ENCODE peak calls at places on chromosome 21, in eight cellular contexts. A is CD8-positive, alpha-beta memory T cell; E is AG04450; B is aorta; R is tibial artery; H is heart right ventricle; P is CD8-positive, alpha-beta T cell; F is uterus. T is an unnamed sample.

GRCh38 chr21:19603011-19603593 is 1199.5 kb upstream of the TMPRSS15 start:
- DNase-seq in A (no peak), E (no peak), B (no peak), R (no peak), H (no peak), P (no peak), F (no peak), T (no peak)

GRCh38 chr21:19609611-19610010 is 1206.0 kb upstream of the TMPRSS15 start:
- DNase-seq in A (no peak), E (no peak), B (no peak), R (no peak), H (no peak), P (no peak), F (no peak), T (no peak)

GRCh38 chr21:46097826-46098286 is at the start of gene COL6A2:
- DNase-seq in A (peak; percentile 29), E (no peak), B (peak; percentile 75), R (peak; percentile 88), H (peak; percentile 64), P (peak; percentile 53), F (peak; percentile 77), T (no peak)

GRCh38 chr21:36792505-36792967 is 93.6 kb downstream of the SIM2 start:
- DNase-seq in A (no peak), E (no peak), B (no peak), R (no peak), H (no peak), P (no peak), F (no peak), T (peak; percentile 44)

GRCh38 chr21:23020969-23021368 is 2022.8 kb downstream of the NCAM2 start:
- DNase-seq in A (no peak), E (no peak), B (no peak), R (no peak), H (no peak), P (no peak), F (no peak), T (no peak)

GRCh38 chr21:32578107-32578691 is 7.1 kb downstream of the TCP10L start:
- DNase-seq in A (peak; percentile 17), E (no peak), B (no peak), R (no peak), H (no peak), P (no peak), F (no peak), T (no peak)

GRCh38 chr21:34886554-34887385 is 162.3 kb downstream of the RUNX1 start:
- DNase-seq in A (no peak), E (no peak), B (peak; percentile 64), R (no peak), H (peak; percentile 26), P (no peak), F (no peak), T (no peak)

GRCh38 chr21:35940074-35940927 is 120.0 kb downstream of the SETD4 start:
- DNase-seq in A (no peak), E (peak; percentile 57), B (peak; percentile 59), R (no peak), H (peak; percentile 50), P (no peak), F (peak; percentile 45), T (peak; percentile 60)

GRCh38 chr21:33069994-33070811 is at the start of gene OLIG1:
- DNase-seq in A (no peak), E (no peak), B (no peak), R (no peak), H (no peak), P (no peak), F (no peak), T (peak; percentile 36)

DNA sequence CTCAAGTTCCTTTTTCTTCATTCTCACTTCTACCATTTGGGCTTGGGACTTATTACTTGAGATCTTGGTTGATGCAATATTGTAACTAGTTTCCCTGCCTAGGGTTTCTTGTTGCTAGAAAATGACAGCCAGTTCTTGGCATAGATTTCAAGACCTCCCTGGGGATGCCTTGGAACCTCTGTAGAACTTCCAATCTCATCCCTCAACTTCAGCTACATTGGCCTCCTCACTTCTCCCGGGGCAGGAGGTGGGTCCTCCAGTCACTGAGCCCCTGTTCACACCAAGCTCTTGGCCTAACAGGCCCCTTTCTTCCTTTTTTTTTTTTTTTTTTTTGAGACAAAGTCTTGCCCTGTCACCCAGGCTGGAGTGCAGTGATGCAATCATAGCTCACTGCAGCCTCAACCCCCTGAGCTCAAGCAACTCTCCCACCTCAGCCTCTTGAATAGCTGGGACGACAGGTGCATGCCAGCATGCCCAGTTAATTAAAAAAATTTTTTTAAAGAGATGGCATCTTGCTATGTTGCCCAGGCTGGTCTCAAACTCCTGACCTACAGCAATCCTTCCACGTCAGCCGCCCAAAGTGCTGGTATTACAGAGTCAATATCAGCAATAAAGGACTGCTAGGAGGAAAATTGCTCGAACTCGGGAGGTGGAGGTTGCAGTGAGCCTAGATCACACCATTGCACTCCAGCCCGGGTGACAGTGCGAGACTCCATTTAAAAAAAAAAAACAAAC is 33.1 kb downstream of the MAP3K7CL start:
- DNase-seq in A (no peak), E (no peak), B (peak; percentile 56), R (no peak), H (peak; percentile 38), P (no peak), F (no peak), T (no peak)
- H3K27ac ChIP-seq in A (no peak overlapping the region), E (peak overlapping the region; percentile 89), B (peak overlapping the region; percentile 61), R (peak overlapping the region; percentile 71), H (peak overlapping the region; percentile 46), P (no peak overlapping the region), F (peak overlapping the region; percentile 33), T (peak overlapping the region; percentile 97)

GRCh38 chr21:21151231-21151630 is 153.0 kb downstream of the NCAM2 start:
- DNase-seq in A (no peak), E (no peak), B (no peak), R (no peak), H (no peak), P (no peak), F (no peak), T (no peak)

GRCh38 chr21:21148009-21148408 is 149.8 kb downstream of the NCAM2 start:
- DNase-seq in A (no peak), E (no peak), B (no peak), R (no peak), H (no peak), P (no peak), F (no peak), T (no peak)

GRCh38 chr21:21148514-21148913 is 150.3 kb downstream of the NCAM2 start:
- DNase-seq in A (no peak), E (no peak), B (no peak), R (no peak), H (no peak), P (no peak), F (no peak), T (no peak)

GRCh38 chr21:21146587-21147373 is 148.6 kb downstream of the NCAM2 start:
- DNase-seq in A (no peak), E (no peak), B (no peak), R (no peak), H (no peak), P (no peak), F (no peak), T (no peak)

GRCh38 chr21:21147374-21147745 is 149.2 kb downstream of the NCAM2 start:
- DNase-seq in A (no peak), E (no peak), B (no peak), R (no peak), H (no peak), P (no peak), F (no peak), T (no peak)
- H3K4me3 ChIP-seq in A (no peak overlapping the region), E (no peak overlapping the region), B (no peak overlapping the region), R (no peak overlapping the region), H (no peak overlapping the region), P (no peak overlapping the region), F (no peak overlapping the region), T (no peak overlapping the region)

GRCh38 chr21:43588957-43589356 is 70.3 kb downstream of the HSF2BP start:
- DNase-seq in A (no peak), E (no peak), B (no peak), R (no peak), H (no peak), P (no peak), F (no peak), T (no peak)

GRCh38 chr21:43596616-43597015 is 62.7 kb downstream of the HSF2BP start:
- DNase-seq in A (no peak), E (no peak), B (no peak), R (no peak), H (no peak), P (no peak), F (no peak), T (no peak)

GRCh38 chr21:43597052-43597451 is 62.2 kb downstream of the HSF2BP start:
- DNase-seq in A (no peak), E (no peak), B (no peak), R (no peak), H (no peak), P (no peak), F (no peak), T (peak; percentile 93)

GRCh38 chr21:43590220-43590619 is 69.1 kb downstream of the HSF2BP start:
- DNase-seq in A (no peak), E (no peak), B (no peak), R (no peak), H (no peak), P (no peak), F (no peak), T (peak; percentile 77)

GRCh38 chr21:43591468-43592050 is 67.7 kb downstream of the HSF2BP start:
- DNase-seq in A (no peak), E (no peak), B (no peak), R (no peak), H (no peak), P (no peak), F (no peak), T (no peak)
- H3K27ac ChIP-seq in A (no peak overlapping the region), E (no peak overlapping the region), B (no peak overlapping the region), R (no peak overlapping the region), H (no peak overlapping the region), P (no peak overlapping the region), F (no peak overlapping the region), T (no peak overlapping the region)

GRCh38 chr21:17101696-17102095 is 411.1 kb upstream of the CXADR start:
- DNase-seq in A (no peak), E (no peak), B (no peak), R (no peak), H (no peak), P (no peak), F (no peak), T (no peak)

GRCh38 chr21:17105972-17106371 is 406.9 kb upstream of the CXADR start:
- DNase-seq in A (no peak), E (no peak), B (no peak), R (no peak), H (no peak), P (no peak), F (no peak), T (no peak)
- H3K4me3 ChIP-seq in A (no peak overlapping the region), E (no peak overlapping the region), B (no peak overlapping the region), R (no peak overlapping the region), H (no peak overlapping the region), P (no peak overlapping the region), F (no peak overlapping the region), T (no peak overlapping the region)

DNA sequence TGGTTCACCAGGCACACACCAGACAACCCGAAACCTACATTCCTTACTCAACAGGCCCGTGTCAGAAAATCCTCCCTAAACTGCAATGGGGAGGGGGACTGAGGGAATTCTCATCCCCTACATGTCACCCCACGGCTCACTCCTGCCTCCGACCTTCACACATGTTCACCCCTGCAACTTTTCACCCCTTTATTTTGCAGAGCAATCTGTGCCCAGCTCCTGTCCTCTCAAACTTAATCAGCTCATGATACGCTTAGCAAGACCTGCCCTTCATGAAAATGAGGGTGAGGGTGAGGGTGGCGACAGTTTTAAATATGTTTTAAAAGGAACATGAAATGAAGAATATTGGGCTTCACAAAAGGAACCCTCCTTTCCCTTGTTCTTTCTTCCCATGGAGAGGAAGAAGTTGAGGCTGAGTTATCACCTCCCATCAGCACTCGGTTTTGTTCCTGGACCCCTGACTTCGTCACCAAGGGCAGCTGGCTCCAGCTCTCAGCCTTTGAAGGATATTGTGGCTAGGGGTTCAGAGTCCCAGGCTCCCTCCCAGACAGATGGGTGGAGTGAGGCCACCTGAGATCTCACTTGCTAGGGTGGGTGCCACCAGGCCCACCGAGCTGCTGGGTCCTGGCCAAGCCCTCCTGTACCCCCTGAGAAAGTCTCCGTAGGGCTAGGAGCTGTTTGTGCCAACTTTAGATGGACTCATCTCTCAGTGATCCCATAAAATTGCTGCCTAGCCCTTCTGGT is 6.7 kb downstream of the MX2 start:
- DNase-seq in A (no peak), E (no peak), B (no peak), R (peak; percentile 39), H (no peak), P (no peak), F (no peak), T (no peak)
- H3K27ac ChIP-seq in A (peak overlapping the region; percentile 57), E (no peak overlapping the region), B (no peak overlapping the region), R (no peak overlapping the region), H (peak overlapping the region; percentile 58), P (peak overlapping the region; percentile 57), F (peak overlapping the region; percentile 29), T (no peak overlapping the region)